ENCODE peak calls at places on chromosomes 13 and 19, in eight cellular contexts. One of them, this sample, is unnamed.

GRCh38 chr19:47587295-47587694 is 14.3 kb upstream of the ZNF541 start:
- DNase-seq in CD4-positive, alpha-beta memory T cell: no peak
- DNase-seq in AG04450: no peak
- DNase-seq in body of pancreas: no peak
- DNase-seq in neural progenitor cell: no peak
- DNase-seq in AG10803: peak; percentile 44
- DNase-seq in left lung: no peak
- DNase-seq in CD8-positive, alpha-beta T cell: no peak
- DNase-seq in this sample: no peak

GRCh38 chr13:40109324-40109958 is 454.0 kb downstream of the COG6 start:
- DNase-seq in CD4-positive, alpha-beta memory T cell: no peak
- DNase-seq in AG04450: peak; percentile 70
- DNase-seq in body of pancreas: no peak
- DNase-seq in neural progenitor cell: no peak
- DNase-seq in AG10803: peak; percentile 95
- DNase-seq in left lung: no peak
- DNase-seq in CD8-positive, alpha-beta T cell: no peak
- DNase-seq in this sample: no peak

GRCh38 chr19:54451331-54451871 is 2.4 kb downstream of the LENG8 start:
- DNase-seq in CD4-positive, alpha-beta memory T cell: no peak
- DNase-seq in AG04450: no peak
- DNase-seq in body of pancreas: no peak
- DNase-seq in neural progenitor cell: no peak
- DNase-seq in AG10803: no peak
- DNase-seq in left lung: peak; percentile 35
- DNase-seq in CD8-positive, alpha-beta T cell: no peak
- DNase-seq in this sample: no peak

GRCh38 chr19:52370341-52370710 is 603 bp downstream of the ZNF880 start:
- DNase-seq in CD4-positive, alpha-beta memory T cell: no peak
- DNase-seq in AG04450: no peak
- DNase-seq in body of pancreas: no peak
- DNase-seq in neural progenitor cell: no peak
- DNase-seq in AG10803: no peak
- DNase-seq in left lung: no peak
- DNase-seq in CD8-positive, alpha-beta T cell: no peak
- DNase-seq in this sample: no peak

GRCh38 chr13:95298971-95299627 is 2.2 kb downstream of the ABCC4 start:
- DNase-seq in CD4-positive, alpha-beta memory T cell: no peak
- DNase-seq in AG04450: peak; percentile 71
- DNase-seq in body of pancreas: no peak
- DNase-seq in neural progenitor cell: no peak
- DNase-seq in AG10803: peak; percentile 43
- DNase-seq in left lung: no peak
- DNase-seq in CD8-positive, alpha-beta T cell: no peak
- DNase-seq in this sample: no peak

GRCh38 chr13:35723820-35724219 is 247.3 kb upstream of the MAB21L1 start:
- DNase-seq in CD4-positive, alpha-beta memory T cell: no peak
- DNase-seq in AG04450: no peak
- DNase-seq in body of pancreas: no peak
- DNase-seq in neural progenitor cell: no peak
- DNase-seq in AG10803: peak; percentile 92
- DNase-seq in left lung: no peak
- DNase-seq in CD8-positive, alpha-beta T cell: no peak
- DNase-seq in this sample: no peak

GRCh38 chr13:48542138-48542537 is 9.3 kb upstream of the RCBTB2 start:
- DNase-seq in CD4-positive, alpha-beta memory T cell: no peak
- DNase-seq in AG04450: no peak
- DNase-seq in body of pancreas: no peak
- DNase-seq in neural progenitor cell: no peak
- DNase-seq in AG10803: no peak
- DNase-seq in left lung: no peak
- DNase-seq in CD8-positive, alpha-beta T cell: no peak
- DNase-seq in this sample: no peak

GRCh38 chr19:33285441-33285927 is 16.9 kb downstream of the CEBPA start:
- DNase-seq in CD4-positive, alpha-beta memory T cell: no peak
- DNase-seq in AG04450: no peak
- DNase-seq in body of pancreas: no peak
- DNase-seq in neural progenitor cell: no peak
- DNase-seq in AG10803: no peak
- DNase-seq in left lung: no peak
- DNase-seq in CD8-positive, alpha-beta T cell: no peak
- DNase-seq in this sample: no peak

GRCh38 chr13:52195052-52195837 is 35.8 kb upstream of the NEK3 start:
- DNase-seq in CD4-positive, alpha-beta memory T cell: peak; percentile 52
- DNase-seq in AG04450: peak; percentile 26
- DNase-seq in body of pancreas: peak; percentile 87
- DNase-seq in neural progenitor cell: peak; percentile 20
- DNase-seq in AG10803: peak; percentile 77
- DNase-seq in left lung: peak; percentile 82
- DNase-seq in CD8-positive, alpha-beta T cell: peak; percentile 30
- DNase-seq in this sample: no peak

GRCh38 chr19:33487901-33488817 is 33.4 kb downstream of the PEPD start:
- DNase-seq in CD4-positive, alpha-beta memory T cell: no peak
- DNase-seq in AG04450: no peak
- DNase-seq in body of pancreas: no peak
- DNase-seq in neural progenitor cell: no peak
- DNase-seq in AG10803: no peak
- DNase-seq in left lung: peak; percentile 24
- DNase-seq in CD8-positive, alpha-beta T cell: no peak
- DNase-seq in this sample: no peak

GRCh38 chr19:1860821-1861598 is 2.4 kb downstream of the KLF16 start:
- DNase-seq in CD4-positive, alpha-beta memory T cell: no peak
- DNase-seq in AG04450: no peak
- DNase-seq in body of pancreas: no peak
- DNase-seq in neural progenitor cell: no peak
- DNase-seq in AG10803: no peak
- DNase-seq in left lung: peak; percentile 44
- DNase-seq in CD8-positive, alpha-beta T cell: no peak
- DNase-seq in this sample: no peak
- H3K4me3 ChIP-seq in CD4-positive, alpha-beta memory T cell: peak overlapping the region; percentile 75
- H3K4me3 ChIP-seq in AG04450: peak overlapping the region; percentile 81
- H3K4me3 ChIP-seq in body of pancreas: no peak overlapping the region
- H3K4me3 ChIP-seq in neural progenitor cell: peak overlapping the region; percentile 68
- H3K4me3 ChIP-seq in AG10803: peak overlapping the region; percentile 80
- H3K4me3 ChIP-seq in left lung: no peak overlapping the region
- H3K4me3 ChIP-seq in CD8-positive, alpha-beta T cell: peak overlapping the region; percentile 49
- H3K4me3 ChIP-seq in this sample: no peak overlapping the region

GRCh38 chr13:42478531-42479156 is 95.3 kb upstream of the TNFSF11 start:
- DNase-seq in CD4-positive, alpha-beta memory T cell: peak; percentile 11
- DNase-seq in AG04450: no peak
- DNase-seq in body of pancreas: no peak
- DNase-seq in neural progenitor cell: peak; percentile 27
- DNase-seq in AG10803: no peak
- DNase-seq in left lung: no peak
- DNase-seq in CD8-positive, alpha-beta T cell: no peak
- DNase-seq in this sample: peak; percentile 49

GRCh38 chr13:42477588-42478190 is 96.3 kb upstream of the TNFSF11 start:
- DNase-seq in CD4-positive, alpha-beta memory T cell: no peak
- DNase-seq in AG04450: no peak
- DNase-seq in body of pancreas: peak; percentile 38
- DNase-seq in neural progenitor cell: no peak
- DNase-seq in AG10803: no peak
- DNase-seq in left lung: no peak
- DNase-seq in CD8-positive, alpha-beta T cell: no peak
- DNase-seq in this sample: no peak

DNA sequence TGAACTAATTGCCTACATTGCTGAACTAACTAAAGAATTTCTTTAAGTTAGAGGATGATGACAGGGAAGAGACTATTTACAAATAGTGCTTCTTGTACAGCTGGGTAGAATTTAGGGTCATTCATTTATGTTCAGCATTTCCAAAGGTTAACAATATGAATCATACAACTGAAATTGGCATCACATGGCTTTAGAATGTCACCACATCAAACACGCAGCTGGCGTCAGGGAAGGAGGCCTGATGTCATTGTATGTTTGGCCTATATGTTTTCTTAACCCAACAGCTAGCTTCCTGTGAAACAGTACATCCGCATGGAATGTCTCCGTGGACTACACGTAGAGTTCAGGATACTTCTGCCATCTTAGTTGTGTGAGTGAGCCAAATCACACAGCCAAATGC is 99.0 kb upstream of the TNFSF11 start:
- DNase-seq in CD4-positive, alpha-beta memory T cell: no peak
- DNase-seq in AG04450: peak; percentile 49
- DNase-seq in body of pancreas: no peak
- DNase-seq in neural progenitor cell: no peak
- DNase-seq in AG10803: no peak
- DNase-seq in left lung: no peak
- DNase-seq in CD8-positive, alpha-beta T cell: no peak
- DNase-seq in this sample: peak; percentile 41
- H3K4me3 ChIP-seq in CD4-positive, alpha-beta memory T cell: no peak overlapping the region
- H3K4me3 ChIP-seq in AG04450: no peak overlapping the region
- H3K4me3 ChIP-seq in body of pancreas: no peak overlapping the region
- H3K4me3 ChIP-seq in neural progenitor cell: no peak overlapping the region
- H3K4me3 ChIP-seq in AG10803: no peak overlapping the region
- H3K4me3 ChIP-seq in left lung: no peak overlapping the region
- H3K4me3 ChIP-seq in CD8-positive, alpha-beta T cell: no peak overlapping the region
- H3K4me3 ChIP-seq in this sample: no peak overlapping the region

GRCh38 chr13:112984501-112984900 is 15.5 kb downstream of the MCF2L start:
- DNase-seq in CD4-positive, alpha-beta memory T cell: no peak
- DNase-seq in AG04450: no peak
- DNase-seq in body of pancreas: no peak
- DNase-seq in neural progenitor cell: no peak
- DNase-seq in AG10803: no peak
- DNase-seq in left lung: no peak
- DNase-seq in CD8-positive, alpha-beta T cell: no peak
- DNase-seq in this sample: no peak
- H3K4me3 ChIP-seq in CD4-positive, alpha-beta memory T cell: no peak overlapping the region
- H3K4me3 ChIP-seq in AG04450: no peak overlapping the region
- H3K4me3 ChIP-seq in body of pancreas: no peak overlapping the region
- H3K4me3 ChIP-seq in neural progenitor cell: no peak overlapping the region
- H3K4me3 ChIP-seq in AG10803: no peak overlapping the region
- H3K4me3 ChIP-seq in left lung: no peak overlapping the region
- H3K4me3 ChIP-seq in CD8-positive, alpha-beta T cell: no peak overlapping the region
- H3K4me3 ChIP-seq in this sample: no peak overlapping the region

GRCh38 chr13:59566544-59566943 is 597.2 kb downstream of the DIAPH3 start:
- DNase-seq in CD4-positive, alpha-beta memory T cell: no peak
- DNase-seq in AG04450: no peak
- DNase-seq in body of pancreas: peak; percentile 25
- DNase-seq in neural progenitor cell: no peak
- DNase-seq in AG10803: no peak
- DNase-seq in left lung: no peak
- DNase-seq in CD8-positive, alpha-beta T cell: no peak
- DNase-seq in this sample: no peak
- H3K4me3 ChIP-seq in CD4-positive, alpha-beta memory T cell: no peak overlapping the region
- H3K4me3 ChIP-seq in AG04450: no peak overlapping the region
- H3K4me3 ChIP-seq in body of pancreas: no peak overlapping the region
- H3K4me3 ChIP-seq in neural progenitor cell: no peak overlapping the region
- H3K4me3 ChIP-seq in AG10803: no peak overlapping the region
- H3K4me3 ChIP-seq in left lung: no peak overlapping the region
- H3K4me3 ChIP-seq in CD8-positive, alpha-beta T cell: no peak overlapping the region
- H3K4me3 ChIP-seq in this sample: no peak overlapping the region

GRCh38 chr19:30152510-30153291 is 210.7 kb downstream of the URI1 start:
- DNase-seq in CD4-positive, alpha-beta memory T cell: no peak
- DNase-seq in AG04450: no peak
- DNase-seq in body of pancreas: no peak
- DNase-seq in neural progenitor cell: no peak
- DNase-seq in AG10803: no peak
- DNase-seq in left lung: no peak
- DNase-seq in CD8-positive, alpha-beta T cell: no peak
- DNase-seq in this sample: no peak

GRCh38 chr19:30153326-30154210 is 211.5 kb downstream of the URI1 start:
- DNase-seq in CD4-positive, alpha-beta memory T cell: no peak
- DNase-seq in AG04450: no peak
- DNase-seq in body of pancreas: no peak
- DNase-seq in neural progenitor cell: no peak
- DNase-seq in AG10803: no peak
- DNase-seq in left lung: no peak
- DNase-seq in CD8-positive, alpha-beta T cell: no peak
- DNase-seq in this sample: no peak

GRCh38 chr19:30155529-30156200 is 213.6 kb downstream of the URI1 start:
- DNase-seq in CD4-positive, alpha-beta memory T cell: no peak
- DNase-seq in AG04450: no peak
- DNase-seq in body of pancreas: no peak
- DNase-seq in neural progenitor cell: no peak
- DNase-seq in AG10803: no peak
- DNase-seq in left lung: no peak
- DNase-seq in CD8-positive, alpha-beta T cell: no peak
- DNase-seq in this sample: no peak

GRCh38 chr19:30156646-30157045 is 214.6 kb downstream of the URI1 start:
- DNase-seq in CD4-positive, alpha-beta memory T cell: no peak
- DNase-seq in AG04450: no peak
- DNase-seq in body of pancreas: no peak
- DNase-seq in neural progenitor cell: no peak
- DNase-seq in AG10803: no peak
- DNase-seq in left lung: no peak
- DNase-seq in CD8-positive, alpha-beta T cell: no peak
- DNase-seq in this sample: no peak

DNA sequence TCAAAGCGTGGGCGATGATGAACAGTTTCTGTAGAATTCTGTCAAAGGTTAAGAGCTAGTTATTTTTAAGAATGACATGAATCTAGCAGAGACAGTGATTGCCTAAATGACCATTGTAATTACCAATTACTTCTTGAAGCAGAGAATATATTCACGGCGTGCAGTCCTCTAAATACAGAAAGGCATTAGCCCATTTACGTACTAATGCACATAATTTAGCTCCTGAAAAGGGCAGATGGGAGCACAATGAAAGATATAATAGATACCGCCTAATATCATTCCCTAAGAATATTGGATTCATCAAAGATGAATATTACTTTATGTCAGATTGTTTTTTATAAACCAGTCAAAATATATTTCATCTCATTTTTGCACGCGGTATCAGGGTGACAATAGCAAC is 212.4 kb downstream of the URI1 start:
- DNase-seq in CD4-positive, alpha-beta memory T cell: no peak
- DNase-seq in AG04450: no peak
- DNase-seq in body of pancreas: no peak
- DNase-seq in neural progenitor cell: no peak
- DNase-seq in AG10803: no peak
- DNase-seq in left lung: no peak
- DNase-seq in CD8-positive, alpha-beta T cell: no peak
- DNase-seq in this sample: no peak
- H3K4me3 ChIP-seq in CD4-positive, alpha-beta memory T cell: no peak overlapping the region
- H3K4me3 ChIP-seq in AG04450: no peak overlapping the region
- H3K4me3 ChIP-seq in body of pancreas: no peak overlapping the region
- H3K4me3 ChIP-seq in neural progenitor cell: no peak overlapping the region
- H3K4me3 ChIP-seq in AG10803: no peak overlapping the region
- H3K4me3 ChIP-seq in left lung: no peak overlapping the region
- H3K4me3 ChIP-seq in CD8-positive, alpha-beta T cell: no peak overlapping the region
- H3K4me3 ChIP-seq in this sample: no peak overlapping the region